ENCODE peak calls at places on chromosomes 7 and 10, in ten cellular contexts. C is upper lobe of right lung; T is AG08396; R is activated CD8-positive, alpha-beta memory T cell treated with anti-CD3 and anti-CD28 coated beads, Interleukin-2, amount 10 ng/mL, durations not matched to agents 7 days and 5 days; H is A549; U is HFF-Myc; L is PC-3; J is SK-MEL-5; M is HT1080; S is RWPE2. P is an unnamed sample.

GRCh38 chr10:95399167-95399566 is 108.4 kb upstream of the PDLIM1 start:
- DNase-seq in C (no peak), T (no peak), R (no peak), H (no peak), U (no peak), L (no peak), J (no peak), M (no peak), S (no peak), P (no peak)

GRCh38 chr10:17145239-17145638 is 15.6 kb upstream of the CUBN start:
- DNase-seq in C (no peak), T (no peak), R (no peak), H (no peak), U (no peak), L (no peak), J (no peak), M (no peak), S (no peak), P (no peak)

GRCh38 chr7:142795339-142795863 is 24.6 kb downstream of the PRSS2 start:
- DNase-seq in C (no peak), T (no peak), R (peak; percentile 73), H (no peak), U (no peak), L (peak; percentile 91), J (no peak), M (peak; percentile 25), S (no peak), P (no peak)

GRCh38 chr10:3807221-3807927 is 22.4 kb upstream of the KLF6 start:
- DNase-seq in C (no peak), T (no peak), R (no peak), H (no peak), U (no peak), L (no peak), J (no peak), M (peak; percentile 70), S (no peak), P (no peak)

GRCh38 chr7:23343806-23344500 is 44.8 kb downstream of the MALSU1 start:
- DNase-seq in C (no peak), T (no peak), R (no peak), H (no peak), U (no peak), L (no peak), J (no peak), M (no peak), S (no peak), P (no peak)

GRCh38 chr10:24214762-24215161 is 5.8 kb downstream of the KIAA1217 start:
- DNase-seq in C (no peak), T (no peak), R (no peak), H (no peak), U (no peak), L (no peak), J (no peak), M (no peak), S (no peak), P (no peak)

GRCh38 chr7:118689403-118689802 is 464.9 kb downstream of the ANKRD7 start:
- DNase-seq in C (peak; percentile 56), T (no peak), R (no peak), H (no peak), U (no peak), L (no peak), J (no peak), M (no peak), S (no peak), P (no peak)

GRCh38 chr7:1019789-1020610 is 24.3 kb upstream of the GPR146 start:
- DNase-seq in C (no peak), T (no peak), R (no peak), H (no peak), U (no peak), L (no peak), J (no peak), M (no peak), S (no peak), P (no peak)

GRCh38 chr7:156096806-156097538 is 284.7 kb upstream of the SHH start:
- DNase-seq in C (peak; percentile 57), T (no peak), R (no peak), H (no peak), U (no peak), L (no peak), J (no peak), M (peak; percentile 18), S (no peak), P (peak; percentile 60)

GRCh38 chr10:66627156-66627555 is 298.7 kb upstream of the LRRTM3 start:
- DNase-seq in C (no peak), T (no peak), R (no peak), H (peak; percentile 50), U (no peak), L (peak; percentile 96), J (peak; percentile 63), M (peak; percentile 46), S (no peak), P (peak; percentile 15)

P was measured in LNCaP clone FGC.